ENCODE peak calls at places on chromosomes 5 and 9, in eight cellular contexts. H is breast epithelium, P is prostate gland, L is spleen, G is upper lobe of left lung, Q is sigmoid colon, J is stomach, U is HCT116. E is an unnamed sample.

GRCh38 chr9:136052433-136052880 is 42.6 kb downstream of the NACC2 start:
- DNase-seq in U (no peak), G (peak; percentile 82), L (no peak), P (no peak), J (peak; percentile 61), Q (peak; percentile 74), H (no peak), E (no peak)

GRCh38 chr5:50867140-50867539 is 200.7 kb downstream of the PARP8 start:
- DNase-seq in J (no peak), L (no peak), G (no peak), H (no peak), Q (no peak), U (no peak), P (no peak), E (no peak)

GRCh38 chr9:13278368-13279246 is 885 bp downstream of the MPDZ start:
- DNase-seq in Q (peak; percentile 88), U (no peak), H (peak; percentile 62), G (peak; percentile 83), J (peak; percentile 26), P (peak; percentile 76), L (peak; percentile 74), E (no peak)

GRCh38 chr5:74296685-74297084 is 343.8 kb downstream of the ENC1 start:
- DNase-seq in P (peak; percentile 21), Q (no peak), J (no peak), H (no peak), L (no peak), U (no peak), G (no peak), E (no peak)

GRCh38 chr5:116355819-116356601 is 218.6 kb downstream of the SEMA6A start:
- DNase-seq in H (no peak), U (no peak), P (no peak), J (no peak), G (no peak), Q (no peak), L (no peak), E (no peak)

GRCh38 chr5:38929838-38930237 is 84.0 kb downstream of the OSMR start:
- DNase-seq in P (no peak), G (no peak), Q (no peak), J (no peak), H (no peak), L (no peak), U (no peak), E (no peak)

GRCh38 chr5:143051244-143052058 is 281.3 kb downstream of the ARHGAP26 start:
- DNase-seq in J (no peak), H (no peak), Q (no peak), G (no peak), U (no peak), L (no peak), P (peak; percentile 39), E (no peak)

GRCh38 chr9:77402286-77402685 is 225.0 kb downstream of the VPS13A start:
- DNase-seq in P (no peak), J (no peak), U (no peak), H (no peak), Q (no peak), G (no peak), L (no peak), E (no peak)

GRCh38 chr5:18920966-18921365 is 1067.0 kb downstream of the CDH18 start:
- DNase-seq in L (no peak), J (no peak), G (no peak), H (no peak), P (no peak), Q (no peak), U (no peak), E (no peak)

GRCh38 chr9:121802753-121803152 is 151.3 kb downstream of the DAB2IP start:
- DNase-seq in L (no peak), P (no peak), G (no peak), Q (no peak), J (no peak), H (no peak), U (no peak), E (no peak)

DNA sequence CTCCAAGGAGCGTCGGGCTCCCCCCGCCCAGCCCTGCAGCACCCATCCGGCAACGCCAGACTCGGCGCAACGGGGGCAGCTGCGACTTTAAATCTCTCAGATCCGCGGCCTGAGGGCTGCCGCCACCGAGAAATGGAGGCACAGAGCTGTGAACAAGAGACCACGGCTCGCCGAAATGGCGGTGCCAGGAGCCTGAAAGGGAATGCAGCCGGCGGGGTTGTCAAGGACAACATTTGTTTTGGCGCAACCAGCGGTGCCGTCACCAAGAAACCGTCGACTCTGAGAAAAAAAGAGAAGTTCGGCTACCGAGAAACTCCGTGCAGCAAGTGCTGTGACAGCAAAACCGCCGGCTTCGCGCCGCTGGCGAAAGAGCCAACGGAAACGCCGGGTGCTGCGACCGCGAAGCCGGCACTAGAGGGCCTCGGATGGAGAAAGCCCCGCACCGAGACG is 2.1 kb upstream of the ANXA2R start:
- DNase-seq in H (no peak), Q (peak; percentile 89), L (peak; percentile 96), U (peak; percentile 43), G (peak; percentile 94), P (peak; percentile 54), J (peak; percentile 74), E (no peak)
- TF ChIP-seq POLR2A in H (peak; percentile 18), Q (no peak), L (no peak), U (no peak), G (no peak), P (no peak), J (no peak), E (no peak)

DNA sequence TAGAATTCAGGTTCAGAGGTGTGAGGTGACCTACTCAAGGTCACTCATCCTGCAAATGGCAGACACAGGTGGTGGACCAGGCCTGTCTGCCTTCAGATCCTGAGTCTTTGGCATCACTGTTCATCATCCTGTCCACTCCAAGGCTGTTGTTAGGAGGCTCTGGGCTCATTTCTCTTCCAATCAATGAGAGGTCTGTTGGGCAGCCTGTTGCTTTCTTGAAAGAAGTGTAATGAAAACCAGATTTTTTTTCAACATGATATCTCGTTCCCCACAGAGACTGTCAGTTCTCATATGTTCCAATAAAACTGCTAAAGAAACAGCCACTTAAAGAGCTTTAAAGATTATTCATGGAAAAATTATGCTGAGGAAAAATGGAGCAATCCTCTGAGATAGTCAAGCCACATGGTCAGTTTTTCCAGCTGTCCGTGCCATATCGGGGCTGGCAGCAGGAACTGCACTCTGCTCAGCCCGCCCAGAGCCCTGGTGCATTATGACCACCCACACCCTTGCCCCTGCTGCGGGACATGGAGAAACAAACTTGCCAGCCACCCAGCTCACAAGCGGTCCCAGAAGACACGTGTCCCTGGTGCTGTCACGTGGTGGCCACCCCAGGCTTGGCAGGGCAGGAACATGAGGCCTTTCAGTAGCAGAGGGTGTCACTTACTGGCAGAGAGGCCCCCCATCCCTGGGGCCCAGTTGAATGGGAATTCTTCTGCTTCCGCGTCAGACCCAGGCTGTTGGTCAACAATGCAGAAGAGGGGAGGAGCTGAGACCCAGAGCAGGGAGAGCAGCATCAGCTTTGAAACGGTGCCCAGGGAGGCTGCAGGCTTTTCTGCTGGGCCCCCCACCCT is 63.7 kb upstream of the ANGPTL2 start:
- DNase-seq in L (peak; percentile 64), J (peak; percentile 36), Q (peak; percentile 95), U (no peak), G (no peak), H (peak; percentile 40), P (peak; percentile 25), E (peak; percentile 96)
- TF ChIP-seq POLR2AphosphoS5 in L (peak; percentile 76), J (peak; percentile 82), Q (peak; percentile 71), U (no peak), G (peak; percentile 87), H (peak; percentile 84), P (peak; percentile 53), E (peak; percentile 80)

GRCh38 chr9:4081948-4082347 is 217.9 kb downstream of the GLIS3 start:
- DNase-seq in J (no peak), Q (no peak), G (no peak), H (no peak), P (no peak), L (no peak), U (no peak), E (no peak)
- TF ChIP-seq CTCF in J (no peak), Q (no peak), G (no peak), H (no peak), P (no peak), L (no peak), U (no peak), E (no peak)

DNA sequence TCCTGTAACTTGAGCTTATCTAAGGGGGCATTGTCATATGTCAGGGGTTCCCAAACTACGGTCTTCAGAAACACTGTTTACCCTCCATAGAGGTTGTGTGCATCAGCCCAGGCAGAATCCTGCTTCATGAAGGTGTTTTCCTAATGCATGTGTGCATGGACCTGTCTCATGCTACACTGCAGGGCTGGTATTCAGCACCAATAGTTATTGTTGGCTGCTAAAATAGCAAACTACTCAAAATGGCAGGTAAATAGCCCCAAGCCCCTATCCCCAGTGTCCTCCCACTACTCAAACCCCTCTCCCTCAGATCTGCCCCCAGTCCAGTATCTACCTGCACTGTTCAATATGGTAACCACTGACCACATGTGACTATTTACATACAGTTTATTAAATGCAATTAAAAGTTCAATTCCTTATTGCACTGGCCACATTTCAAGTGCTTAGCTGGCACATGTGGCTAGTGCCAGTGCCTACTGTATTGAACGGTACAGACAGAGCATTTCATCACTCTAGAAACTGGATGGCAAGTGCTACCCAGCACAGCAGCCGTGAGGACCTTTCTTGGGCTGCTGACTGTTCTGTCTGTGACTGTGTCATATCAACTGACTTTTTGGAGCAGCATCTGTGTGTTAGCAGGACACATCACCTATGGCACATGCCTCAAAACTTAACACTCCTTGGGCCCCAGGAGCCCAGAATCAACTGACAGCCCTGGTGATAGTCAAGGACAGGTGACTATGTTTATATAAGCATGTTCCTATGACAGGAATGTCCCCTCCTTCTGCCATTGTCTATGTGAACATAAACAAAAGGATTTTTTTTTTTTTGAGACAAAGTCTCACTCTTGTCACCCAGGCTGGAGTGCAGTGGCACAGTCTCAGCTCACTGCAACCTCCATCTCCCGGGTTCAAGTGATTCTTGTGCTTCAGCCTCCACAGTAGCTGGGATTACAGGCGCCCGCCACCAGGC is 9.0 kb downstream of the IRF1 start:
- DNase-seq in G (no peak), L (peak; percentile 44), J (no peak), Q (peak; percentile 32), P (no peak), U (no peak), H (no peak), E (no peak)
- TF ChIP-seq POLR2A in G (no peak), L (no peak), J (no peak), Q (no peak), P (no peak), U (no peak), H (no peak), E (no peak)

E was measured in esophagus muscularis mucosa.